ENCODE peak calls at places on chromosomes 13 and 19, in six cellular contexts. E is type B pancreatic cell, J is islet precursor cell, I is heart right ventricle, Y is substantia nigra, B is SHP77. K is an unnamed sample.

GRCh38 chr13:30705672-30706071 is 29.7 kb upstream of the ALOX5AP start:
- DNase-seq in J (peak; percentile 85), E (no peak), B (no peak), I (no peak), Y (no peak), K (no peak)

GRCh38 chr19:52716578-52716977 is 18.3 kb downstream of the ZNF611 start:
- DNase-seq in B (no peak), J (no peak), I (no peak), Y (no peak), E (no peak), K (no peak)

GRCh38 chr19:3977242-3978143 is 6.6 kb upstream of the DAPK3 start:
- DNase-seq in J (peak; percentile 59), Y (no peak), E (no peak), B (no peak), I (peak; percentile 4), K (no peak)

GRCh38 chr19:19562665-19563347 is 24.7 kb downstream of the CILP2 start:
- DNase-seq in Y (no peak), B (no peak), J (peak; percentile 41), E (no peak), I (no peak), K (no peak)

GRCh38 chr13:23069571-23069970 is 111.2 kb upstream of the SGCG start:
- DNase-seq in B (no peak), E (no peak), J (no peak), I (no peak), Y (no peak), K (no peak)

GRCh38 chr13:50153888-50154287 is 138.6 kb downstream of the KCNRG start:
- DNase-seq in Y (no peak), I (no peak), E (no peak), J (no peak), B (no peak), K (no peak)

GRCh38 chr13:32956595-32956933 is 59.7 kb upstream of the KL start:
- DNase-seq in J (no peak), Y (no peak), I (no peak), E (no peak), B (no peak), K (no peak)

GRCh38 chr19:29084266-29084665 is 128.7 kb downstream of the UQCRFS1 start:
- DNase-seq in Y (no peak), E (no peak), J (peak; percentile 68), I (no peak), B (peak; percentile 6), K (no peak)

GRCh38 chr19:18507021-18507726 is 14.7 kb downstream of the ELL start:
- DNase-seq in B (no peak), J (peak; percentile 64), I (peak; percentile 63), E (no peak), Y (no peak), K (no peak)

GRCh38 chr19:31054430-31054829 is 294.8 kb downstream of the TSHZ3 start:
- DNase-seq in I (peak; percentile 14), Y (no peak), J (peak; percentile 90), E (no peak), B (peak; percentile 5), K (no peak)

GRCh38 chr13:49353908-49354307 is 90.0 kb downstream of the CAB39L start:
- DNase-seq in J (no peak), Y (no peak), I (no peak), E (no peak), B (no peak), K (no peak)

GRCh38 chr19:39347332-39348227 is 5.4 kb downstream of the SAMD4B start:
- DNase-seq in J (no peak), Y (no peak), B (no peak), I (no peak), E (no peak), K (no peak)

GRCh38 chr13:74270018-74270417 is 135.8 kb upstream of the KLF12 start:
- DNase-seq in Y (no peak), E (no peak), J (no peak), I (no peak), B (no peak), K (no peak)

GRCh38 chr13:42539670-42540069 is 34.3 kb upstream of the TNFSF11 start:
- DNase-seq in Y (no peak), E (no peak), B (no peak), I (no peak), J (no peak), K (no peak)

GRCh38 chr19:33260628-33261418 is 35.2 kb upstream of the SLC7A10 start:
- DNase-seq in B (no peak), E (no peak), Y (no peak), J (no peak), I (no peak), K (no peak)

GRCh38 chr19:13748169-13748884 is 16.0 kb upstream of the MRI1 start:
- DNase-seq in J (no peak), B (peak; percentile 22), E (no peak), I (no peak), Y (no peak), K (no peak)

GRCh38 chr19:6020166-6020967 is 42.4 kb upstream of the RANBP3 start:
- DNase-seq in Y (no peak), E (no peak), I (no peak), B (peak; percentile 81), J (no peak), K (no peak)

GRCh38 chr19:50205681-50206138 is 2.3 kb downstream of the MYH14 start:
- DNase-seq in E (no peak), J (no peak), I (no peak), B (no peak), Y (no peak), K (no peak)

K was measured in GOT3.